ENCODE peak calls at places on chromosomes 1 and 21, in five cellular contexts. R is SJSA1, O is mucosa of descending colon, U is neural progenitor cell, B is psoas muscle. J is an unnamed sample.

GRCh38 chr1:53693361-53693760 is 45.6 kb downstream of the GLIS1 start:
- DNase-seq in R (no peak), O (peak; percentile 33), U (no peak), B (no peak), J (no peak)

GRCh38 chr1:969260-969855 is 3.1 kb downstream of the PLEKHN1 start:
- DNase-seq in R (no peak), O (no peak), U (no peak), B (no peak), J (no peak)

GRCh38 chr21:45509566-45510465 is 32.4 kb downstream of the SLC19A1 start:
- DNase-seq in R (no peak), O (peak; percentile 53), U (peak; percentile 20), B (peak; percentile 50), J (no peak)

GRCh38 chr1:47561523-47562007 is 123.7 kb downstream of the FOXD2 start:
- DNase-seq in R (no peak), O (no peak), U (no peak), B (no peak), J (no peak)

GRCh38 chr1:50971748-50972305 is 1.8 kb downstream of the CDKN2C start:
- DNase-seq in R (peak; percentile 61), O (no peak), U (no peak), B (no peak), J (no peak)

GRCh38 chr1:167594827-167595226 is 35.2 kb upstream of the RCSD1 start:
- DNase-seq in R (no peak), O (no peak), U (no peak), B (no peak), J (no peak)

GRCh38 chr1:42312576-42313212 is 22.3 kb downstream of the FOXJ3 start:
- DNase-seq in R (no peak), O (no peak), U (no peak), B (no peak), J (no peak)

GRCh38 chr1:176744142-176744541 is 281.2 kb downstream of the PAPPA2 start:
- DNase-seq in R (peak; percentile 14), O (no peak), U (no peak), B (no peak), J (no peak)

GRCh38 chr1:236575523-236575922 is 28.8 kb downstream of the HEATR1 start:
- DNase-seq in R (no peak), O (no peak), U (no peak), B (no peak), J (no peak)

GRCh38 chr21:32534113-32534512 is 51.2 kb downstream of the TCP10L start:
- DNase-seq in R (no peak), O (no peak), U (no peak), B (no peak), J (no peak)

GRCh38 chr1:231763481-231763880 is 136.9 kb downstream of the DISC1 start:
- DNase-seq in R (no peak), O (no peak), U (no peak), B (no peak), J (no peak)

GRCh38 chr1:60114735-60115318 is 41.3 kb upstream of the C1orf87 start:
- DNase-seq in R (no peak), O (no peak), U (peak; percentile 31), B (no peak), J (no peak)

GRCh38 chr1:220880726-220881506 is 1.7 kb downstream of the HLX start:
- DNase-seq in R (no peak), O (peak; percentile 81), U (peak; percentile 67), B (peak; percentile 88), J (no peak)

DNA sequence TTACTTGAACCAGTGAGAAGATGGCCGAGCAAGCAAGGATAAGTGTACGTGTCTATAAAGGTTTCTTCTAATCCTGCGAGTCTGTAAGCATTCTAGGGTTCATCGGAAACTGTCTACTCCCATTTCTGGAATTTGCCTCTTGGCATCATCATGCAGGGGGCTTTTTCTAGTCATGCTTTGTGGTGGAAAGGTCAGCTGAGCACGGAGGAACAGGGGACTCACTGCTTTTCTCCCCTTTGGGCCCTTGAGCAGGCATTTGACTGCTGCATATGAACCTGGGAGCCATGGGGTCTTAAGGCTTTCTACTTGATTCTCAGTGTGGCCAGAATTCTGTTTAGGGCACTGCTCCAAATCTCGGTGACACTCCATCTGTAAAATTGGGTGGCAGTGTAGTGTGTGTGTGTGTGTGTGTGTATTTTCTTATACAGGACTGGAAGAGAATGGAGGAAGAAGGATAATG is 162.1 kb downstream of the PBX1 start:
- DNase-seq in R (no peak), O (no peak), U (no peak), B (no peak), J (no peak)
- H3K4me1 ChIP-seq in R (peaks cover 46% of the 10 kb centered on the region), O (no peaks in the 10 kb centered on the region), U (peaks cover 7% of the 10 kb centered on the region), B (peaks cover 74% of the 10 kb centered on the region), J (no peaks in the 10 kb centered on the region)

DNA sequence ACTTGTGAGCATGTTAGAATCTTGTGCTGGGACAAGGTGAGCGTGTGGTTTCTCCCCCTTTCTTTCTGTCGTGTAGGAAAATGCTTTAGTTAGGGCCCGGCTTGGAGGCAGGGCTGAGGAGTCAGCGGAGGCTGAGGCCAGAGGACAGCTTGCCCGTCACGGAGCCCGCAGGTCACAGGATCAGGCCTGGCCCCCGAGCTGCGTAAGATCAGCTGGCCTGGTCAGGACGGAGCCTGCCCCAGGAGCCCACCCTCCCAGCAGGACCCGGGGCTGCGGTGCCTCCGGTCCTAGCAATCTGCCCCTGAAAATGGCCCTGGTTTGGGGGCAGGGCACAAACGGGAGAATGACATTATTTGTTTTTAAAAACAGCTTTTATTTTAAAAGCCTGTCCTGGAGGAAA is 52.0 kb downstream of the PRDM16 start:
- DNase-seq in R (no peak), O (no peak), U (no peak), B (no peak), J (no peak)
- H3K9me3 ChIP-seq in R (peaks cover 10% of the 10 kb centered on the region), O (no peaks in the 10 kb centered on the region), U (no peaks in the 10 kb centered on the region), B (no peaks in the 10 kb centered on the region), J (no peaks in the 10 kb centered on the region)

GRCh38 chr1:198929111-198929604 is 290.3 kb downstream of the PTPRC start:
- DNase-seq in R (no peak), O (no peak), U (no peak), B (no peak), J (no peak)

GRCh38 chr1:198923940-198924339 is 285.1 kb downstream of the PTPRC start:
- DNase-seq in R (no peak), O (no peak), U (no peak), B (no peak), J (no peak)

GRCh38 chr1:198929961-198930599 is 291.2 kb downstream of the PTPRC start:
- DNase-seq in R (peak; percentile 25), O (no peak), U (no peak), B (no peak), J (no peak)

GRCh38 chr1:198925575-198925974 is 286.7 kb downstream of the PTPRC start:
- DNase-seq in R (no peak), O (no peak), U (no peak), B (no peak), J (no peak)

DNA sequence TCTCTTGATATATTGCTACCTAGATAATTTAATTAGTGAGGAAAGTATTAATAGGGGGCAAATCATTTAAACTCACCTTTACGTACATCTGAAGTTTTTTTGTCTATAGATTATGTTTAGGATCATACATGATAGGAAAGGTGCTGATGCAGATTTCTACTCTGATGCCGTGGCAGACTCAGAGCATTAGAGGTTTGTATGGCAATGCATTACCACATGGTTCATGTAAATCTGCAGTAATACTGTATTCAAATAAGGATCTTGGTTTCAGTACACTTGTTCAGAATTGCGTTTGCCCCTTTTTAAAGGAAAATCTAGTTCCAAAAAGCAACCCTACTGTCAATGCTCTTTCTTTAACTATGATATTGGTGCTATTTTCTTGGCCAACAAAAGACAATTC is 288.3 kb downstream of the PTPRC start:
- DNase-seq in R (no peak), O (no peak), U (no peak), B (no peak), J (no peak)
- H3K4me1 ChIP-seq in R (peaks cover 12% of the 10 kb centered on the region), O (peaks cover 2% of the 10 kb centered on the region), U (peaks cover 3% of the 10 kb centered on the region), B (no peaks in the 10 kb centered on the region), J (peaks cover 3% of the 10 kb centered on the region)

GRCh38 chr21:9767592-9768375 is 753.6 kb upstream of the TPTE start:
- DNase-seq in R (no peak), O (no peak), U (no peak), B (no peak), J (no peak)
- H3K9me3 ChIP-seq in R (peaks cover 11% of the 10 kb centered on the region), O (peaks cover 90% of the 10 kb centered on the region), U (peaks cover 83% of the 10 kb centered on the region), B (no peaks in the 10 kb centered on the region), J (no peaks in the 10 kb centered on the region)

DNA sequence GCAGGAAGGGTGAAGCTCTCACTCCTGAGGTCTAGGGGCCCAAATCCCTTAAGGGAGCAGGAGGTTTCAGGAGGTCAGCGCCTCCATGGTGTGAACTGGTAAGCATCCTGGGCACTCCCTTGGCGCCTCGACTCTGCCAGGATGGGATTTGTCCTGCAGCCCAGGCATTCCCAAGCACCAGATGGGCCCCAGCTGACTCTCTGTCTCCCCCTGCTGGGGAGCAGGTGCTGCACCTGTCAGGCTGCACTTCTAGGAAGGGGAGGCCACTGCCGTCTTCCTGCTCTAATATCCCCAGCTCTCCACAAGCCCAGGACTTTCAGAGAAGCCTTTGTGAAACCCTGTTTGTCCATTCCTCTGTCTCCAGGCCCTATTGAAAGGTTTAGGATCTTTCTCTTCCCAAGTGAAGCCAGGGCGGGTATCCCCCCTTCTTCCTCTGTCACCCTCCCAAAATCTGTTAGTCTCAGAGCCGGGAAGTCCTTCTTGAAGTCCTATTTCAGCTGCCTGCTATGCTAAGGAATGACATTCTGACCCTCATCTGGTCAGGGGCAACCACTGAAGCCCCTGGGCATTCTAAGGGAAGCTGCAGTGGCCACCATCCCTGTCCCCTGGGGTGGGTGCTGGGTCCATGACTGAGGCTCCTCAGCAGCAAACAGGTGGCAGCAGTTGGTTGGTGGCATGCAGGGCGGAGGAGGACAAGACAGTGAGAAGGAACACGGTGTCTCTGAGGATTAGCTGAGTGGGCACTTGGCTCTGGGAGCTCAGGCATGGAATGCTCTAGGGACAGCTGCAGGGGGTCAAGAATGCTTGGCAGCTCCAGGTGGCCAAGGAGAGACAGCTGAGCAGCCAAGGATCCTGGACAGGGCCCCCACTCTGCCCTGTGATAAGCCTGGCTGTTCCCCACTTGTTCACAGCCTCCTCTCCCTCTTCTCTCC is 3.2 kb downstream of the MYBPH start:
- DNase-seq in R (peak; percentile 27), O (peak; percentile 62), U (peak; percentile 76), B (peak; percentile 91), J (no peak)
- H3K4me1 ChIP-seq in R (peaks cover 3% of the 10 kb centered on the region), O (no peaks in the 10 kb centered on the region), U (peaks cover 13% of the 10 kb centered on the region), B (peaks cover 46% of the 10 kb centered on the region), J (no peaks in the 10 kb centered on the region)

DNA sequence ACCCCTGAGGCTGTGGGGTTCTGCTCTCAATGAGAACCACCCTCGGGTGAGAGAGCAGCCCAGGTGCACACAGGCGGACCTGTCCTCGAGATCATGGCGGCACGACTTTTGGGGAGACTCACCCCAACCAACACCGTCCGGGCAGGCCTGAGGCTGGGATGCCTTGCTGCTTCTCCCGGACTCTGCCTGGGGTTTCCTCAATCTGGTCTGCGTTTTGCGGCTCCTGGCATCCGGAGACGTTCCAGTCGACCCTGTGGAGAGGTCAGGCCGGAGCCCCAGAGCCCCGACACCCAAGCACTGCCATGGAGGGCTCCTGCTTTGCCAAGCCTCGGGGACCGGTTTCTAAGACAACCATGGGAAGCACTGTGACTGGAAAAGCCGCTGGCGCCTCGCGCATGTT is 3879.7 kb downstream of the SRGAP2C start:
- DNase-seq in R (no peak), O (peak; percentile 36), U (no peak), B (peak; percentile 23), J (no peak)
- H3K9me3 ChIP-seq in R (no peaks in the 10 kb centered on the region), O (peaks cover 44% of the 10 kb centered on the region), U (peaks cover 6% of the 10 kb centered on the region), B (peaks cover 4% of the 10 kb centered on the region), J (no peaks in the 10 kb centered on the region)